ENCODE peak calls at places on chromosomes 6 and 20, in five cellular contexts. One of them, this sample, is unnamed.

GRCh38 chr6:118562959-118563358 is 14.9 kb downstream of the PLN start:
- DNase-seq in astrocyte of the cerebellum: no peak
- DNase-seq in T-cell: no peak
- DNase-seq in effector CD4-positive, alpha-beta T cell: no peak
- DNase-seq in A673: no peak
- DNase-seq in this sample: peak; percentile 66

GRCh38 chr20:37863289-37863688 is 39.6 kb upstream of the VSTM2L start:
- DNase-seq in astrocyte of the cerebellum: no peak
- DNase-seq in T-cell: no peak
- DNase-seq in effector CD4-positive, alpha-beta T cell: no peak
- DNase-seq in A673: no peak
- DNase-seq in this sample: no peak

GRCh38 chr20:38065764-38066375 is 32.3 kb downstream of the RPRD1B start:
- DNase-seq in astrocyte of the cerebellum: no peak
- DNase-seq in T-cell: no peak
- DNase-seq in effector CD4-positive, alpha-beta T cell: no peak
- DNase-seq in A673: no peak
- DNase-seq in this sample: no peak

GRCh38 chr6:39295538-39295937 is 18.7 kb downstream of the KCNK17 start:
- DNase-seq in astrocyte of the cerebellum: no peak
- DNase-seq in T-cell: no peak
- DNase-seq in effector CD4-positive, alpha-beta T cell: no peak
- DNase-seq in A673: no peak
- DNase-seq in this sample: peak; percentile 50

GRCh38 chr6:123117145-123117908 is 121.3 kb downstream of the CLVS2 start:
- DNase-seq in astrocyte of the cerebellum: no peak
- DNase-seq in T-cell: no peak
- DNase-seq in effector CD4-positive, alpha-beta T cell: no peak
- DNase-seq in A673: no peak
- DNase-seq in this sample: no peak

GRCh38 chr20:52303281-52303950 is 111.8 kb upstream of the ZFP64 start:
- DNase-seq in astrocyte of the cerebellum: no peak
- DNase-seq in T-cell: no peak
- DNase-seq in effector CD4-positive, alpha-beta T cell: no peak
- DNase-seq in A673: no peak
- DNase-seq in this sample: no peak

GRCh38 chr6:40810176-40810575 is 223.0 kb upstream of the LRFN2 start:
- DNase-seq in astrocyte of the cerebellum: no peak
- DNase-seq in T-cell: no peak
- DNase-seq in effector CD4-positive, alpha-beta T cell: no peak
- DNase-seq in A673: no peak
- DNase-seq in this sample: no peak

GRCh38 chr6:43428112-43428570 is 800 bp downstream of the ABCC10 start:
- DNase-seq in astrocyte of the cerebellum: no peak
- DNase-seq in T-cell: no peak
- DNase-seq in effector CD4-positive, alpha-beta T cell: no peak
- DNase-seq in A673: no peak
- DNase-seq in this sample: peak; percentile 84

GRCh38 chr6:30447237-30447636 is 42.1 kb upstream of the HLA-E start:
- DNase-seq in astrocyte of the cerebellum: no peak
- DNase-seq in T-cell: no peak
- DNase-seq in effector CD4-positive, alpha-beta T cell: no peak
- DNase-seq in A673: peak; percentile 65
- DNase-seq in this sample: no peak

GRCh38 chr6:47690209-47690608 is 8.2 kb upstream of the ADGRF4 start:
- DNase-seq in astrocyte of the cerebellum: no peak
- DNase-seq in T-cell: no peak
- DNase-seq in effector CD4-positive, alpha-beta T cell: no peak
- DNase-seq in A673: no peak
- DNase-seq in this sample: no peak

GRCh38 chr20:32201296-32201976 is 6.1 kb downstream of the PLAGL2 start:
- DNase-seq in astrocyte of the cerebellum: no peak
- DNase-seq in T-cell: no peak
- DNase-seq in effector CD4-positive, alpha-beta T cell: no peak
- DNase-seq in A673: no peak
- DNase-seq in this sample: peak; percentile 93